ENCODE peak calls at places on chromosomes 12 and 14, in six cellular contexts. Z is nucleus accumbens; T is CD4-positive, alpha-beta T cell; V is NCI-H524; N is activated naive CD8-positive, alpha-beta T cell treated with anti-CD3 and anti-CD28 coated beads for 36 hours; K is kidney epithelial cell. P is an unnamed sample.

GRCh38 chr12:131928080-131928764 is 854 bp upstream of the PUS1 start:
- DNase-seq in Z (no peak), T (peak; percentile 12), V (peak; percentile 16), N (no peak), K (no peak), P (no peak)

GRCh38 chr14:102544745-102545460 is 35.3 kb upstream of the ANKRD9 start:
- DNase-seq in Z (no peak), T (no peak), V (peak; percentile 59), N (peak; percentile 33), K (no peak), P (no peak)

GRCh38 chr14:41230683-41231082 is 376.0 kb upstream of the LRFN5 start:
- DNase-seq in Z (no peak), T (no peak), V (peak; percentile 35), N (no peak), K (no peak), P (no peak)

GRCh38 chr14:22002860-22003284 is 329.3 kb upstream of the OR4E1 start:
- DNase-seq in Z (no peak), T (peak; percentile 58), V (no peak), N (peak; percentile 66), K (no peak), P (peak; percentile 38)

GRCh38 chr14:81521356-81521755 is 12.3 kb downstream of the SEL1L start:
- DNase-seq in Z (no peak), T (no peak), V (no peak), N (no peak), K (no peak), P (no peak)

GRCh38 chr12:75481774-75482173 is 1.2 kb downstream of the GLIPR1 start:
- DNase-seq in Z (no peak), T (no peak), V (no peak), N (no peak), K (no peak), P (no peak)

GRCh38 chr12:57612711-57613426 is 1.6 kb downstream of the ARHGEF25 start:
- DNase-seq in Z (no peak), T (no peak), V (peak; percentile 70), N (no peak), K (no peak), P (no peak)

GRCh38 chr14:100810861-100811461 is 15.0 kb upstream of the MEG3 start:
- DNase-seq in Z (no peak), T (no peak), V (no peak), N (no peak), K (no peak), P (no peak)

GRCh38 chr12:93198086-93198485 is 179.6 kb upstream of the NUDT4 start:
- DNase-seq in Z (no peak), T (no peak), V (no peak), N (no peak), K (peak; percentile 91), P (no peak)

GRCh38 chr12:10701226-10701681 is 21.9 kb downstream of the YBX3 start:
- DNase-seq in Z (no peak), T (no peak), V (no peak), N (peak; percentile 41), K (no peak), P (no peak)

GRCh38 chr12:116354534-116354933 is 77.0 kb upstream of the MED13L start:
- DNase-seq in Z (no peak), T (no peak), V (no peak), N (no peak), K (no peak), P (no peak)

GRCh38 chr14:70148911-70149675 is 39.7 kb downstream of the SLC8A3 start:
- DNase-seq in Z (no peak), T (no peak), V (no peak), N (no peak), K (no peak), P (no peak)

GRCh38 chr14:74275265-74275841 is 27.4 kb downstream of the ABCD4 start:
- DNase-seq in Z (no peak), T (no peak), V (peak; percentile 100), N (peak; percentile 18), K (no peak), P (no peak)

GRCh38 chr14:92450351-92451070 is 63.1 kb upstream of the RIN3 start:
- DNase-seq in Z (no peak), T (no peak), V (no peak), N (no peak), K (no peak), P (no peak)

GRCh38 chr14:21626491-21627230 is 8.1 kb downstream of the OR10G2 start:
- DNase-seq in Z (no peak), T (no peak), V (peak; percentile 8), N (no peak), K (peak; percentile 71), P (no peak)

P was measured in effector memory CD8-positive, alpha-beta T cell.